ENCODE peak calls at places on chromosomes 6 and 20, in seven cellular contexts. V is iris pigment epithelial cell, U is mesenchymal stem cell, S is neuronal stem cell, Z is AG04450, J is left colon, G is coronary artery. X is an unnamed sample.

GRCh38 chr6:7050911-7051779 is 56.6 kb upstream of the RREB1 start:
- DNase-seq in S (peak), J (peak), V (peak), G (peak), U (peak), Z (peak), X (peak)

GRCh38 chr6:166465671-166466087 is 82.9 kb upstream of the MPC1 start:
- DNase-seq in V (peak), G (no peak), U (peak), J (no peak), Z (no peak), S (no peak), X (no peak)

GRCh38 chr6:169185692-169186485 is 67.8 kb downstream of the THBS2 start:
- DNase-seq in S (no peak), G (no peak), V (no peak), U (no peak), Z (no peak), J (no peak), X (no peak)

GRCh38 chr20:24492031-24492607 is 22.7 kb downstream of the SYNDIG1 start:
- DNase-seq in S (no peak), U (no peak), V (no peak), Z (no peak), G (no peak), J (no peak), X (no peak)

GRCh38 chr20:50141811-50142561 is 11.5 kb downstream of the PEDS1 start:
- DNase-seq in S (no peak), G (no peak), V (no peak), U (no peak), J (no peak), Z (no peak), X (no peak)

GRCh38 chr6:83431545-83432165 is 804 bp upstream of the ME1 start:
- DNase-seq in V (no peak), G (no peak), J (peak), S (no peak), U (no peak), Z (no peak), X (no peak)

GRCh38 chr6:156413156-156413555 is 364.0 kb upstream of the ARID1B start:
- DNase-seq in G (no peak), Z (no peak), V (no peak), S (no peak), J (no peak), U (no peak), X (no peak)

GRCh38 chr6:49530141-49530775 is 20.2 kb upstream of the C6orf141 start:
- DNase-seq in J (no peak), Z (no peak), S (no peak), V (peak), U (no peak), G (no peak), X (no peak)

GRCh38 chr6:158574800-158575199 is 14.9 kb downstream of the TMEM181 start:
- DNase-seq in G (no peak), Z (no peak), S (no peak), J (no peak), U (no peak), V (no peak), X (no peak)

GRCh38 chr20:44590980-44591778 is 8.8 kb downstream of the PKIG start:
- DNase-seq in U (no peak), J (no peak), V (no peak), S (no peak), G (no peak), Z (no peak), X (no peak)

GRCh38 chr6:43900560-43901329 is 130.7 kb downstream of the VEGFA start:
- DNase-seq in S (no peak), Z (no peak), G (no peak), V (peak), U (no peak), J (no peak), X (no peak)

GRCh38 chr6:134640975-134641429 is 308.9 kb downstream of the ALDH8A1 start:
- DNase-seq in G (peak), V (peak), U (peak), S (peak), Z (peak), J (peak), X (peak)

GRCh38 chr6:144181639-144182038 is 31.3 kb downstream of the STX11 start:
- DNase-seq in S (no peak), V (no peak), U (no peak), Z (no peak), G (no peak), J (no peak), X (no peak)

GRCh38 chr6:39910164-39910563 is 24.1 kb downstream of the MOCS1 start:
- DNase-seq in J (no peak), V (no peak), Z (no peak), G (no peak), S (no peak), U (no peak), X (no peak)

GRCh38 chr6:66662196-66662595 is 955.2 kb upstream of the EYS start:
- DNase-seq in U (peak), V (peak), G (no peak), Z (no peak), S (no peak), J (no peak), X (no peak)

GRCh38 chr6:169624785-169625184 is 77.0 kb downstream of the WDR27 start:
- DNase-seq in U (no peak), G (no peak), V (no peak), S (no peak), J (no peak), Z (no peak), X (no peak)

GRCh38 chr20:46638367-46639274 is 12.6 kb downstream of the SLC13A3 start:
- DNase-seq in G (no peak), V (no peak), Z (no peak), U (no peak), S (no peak), J (no peak), X (peak)

GRCh38 chr6:113921299-113921904 is 49.5 kb downstream of the HDAC2 start:
- DNase-seq in V (no peak), J (no peak), Z (no peak), G (no peak), U (no peak), S (no peak), X (no peak)

GRCh38 chr6:43695078-43695966 is 7.7 kb upstream of the MRPS18A start:
- DNase-seq in U (no peak), G (no peak), V (no peak), S (no peak), J (peak), Z (no peak), X (no peak)

GRCh38 chr6:50842446-50842845 is 23.8 kb downstream of the TFAP2B start:
- DNase-seq in U (no peak), G (no peak), V (no peak), J (no peak), S (no peak), Z (no peak), X (peak)

GRCh38 chr20:4050581-4050980 is 35.2 kb upstream of the RNF24 start:
- DNase-seq in G (no peak), U (no peak), J (no peak), Z (no peak), V (no peak), S (no peak), X (no peak)

GRCh38 chr20:19757973-19758887 is at the start of gene RIN2:
- DNase-seq in S (peak), J (peak), G (peak), Z (peak), V (peak), U (peak), X (peak)

GRCh38 chr6:37182736-37183590 is 13.0 kb downstream of the PIM1 start:
- DNase-seq in U (no peak), V (no peak), G (no peak), J (peak), S (no peak), Z (no peak), X (no peak)

GRCh38 chr20:45861157-45862075 is 4.0 kb downstream of the ZSWIM3 start:
- DNase-seq in Z (no peak), S (no peak), U (no peak), J (no peak), V (no peak), G (no peak), X (no peak)

GRCh38 chr6:166615059-166615770 is 11.8 kb downstream of the RPS6KA2 start:
- DNase-seq in J (no peak), G (no peak), S (no peak), V (peak), Z (no peak), U (peak), X (no peak)

GRCh38 chr6:122008105-122009100 is 391.0 kb upstream of the HSF2 start:
- DNase-seq in V (no peak), U (no peak), S (peak), J (no peak), G (no peak), Z (no peak), X (no peak)

GRCh38 chr6:30169658-30170614 is 6.6 kb downstream of the TRIM15 start:
- DNase-seq in U (peak), Z (peak), J (no peak), G (no peak), S (peak), V (peak), X (peak)

GRCh38 chr6:1619666-1620503 is 10.2 kb downstream of the FOXC1 start:
- DNase-seq in J (no peak), G (peak), U (no peak), V (peak), Z (no peak), S (no peak), X (peak)

GRCh38 chr20:58855506-58856314 is 3.2 kb downstream of the GNAS start:
- DNase-seq in V (no peak), S (no peak), J (no peak), Z (no peak), U (no peak), G (no peak), X (no peak)

GRCh38 chr6:29589423-29590048 is 4.6 kb downstream of the OR2H2 start:
- DNase-seq in J (no peak), G (no peak), Z (peak), V (peak), U (peak), S (peak), X (no peak)

GRCh38 chr20:16434087-16434664 is 139.1 kb downstream of the KIF16B start:
- DNase-seq in G (no peak), V (peak), Z (no peak), U (peak), J (no peak), S (peak), X (peak)

GRCh38 chr20:25498280-25498606 is 87.1 kb downstream of the NINL start:
- DNase-seq in Z (no peak), U (no peak), G (no peak), J (no peak), S (no peak), V (no peak), X (no peak)

X was measured in ecto neural progenitor cell.